ENCODE peak calls at places on chromosomes 4 and X, in six cellular contexts. L is dorsolateral prefrontal cortex, P is A549, F is PC-9, J is fibroblast of lung, X is HCT116. Q is an unnamed sample.

GRCh38 chr4:87465739-87466366 is 43.5 kb downstream of the NUDT9 start:
- DNase-seq in L (no peak), P (peak), F (no peak), J (peak), X (peak), Q (no peak)

GRCh38 chrX:73877687-73878086 is 314.7 kb downstream of the CHIC1 start:
- DNase-seq in L (no peak), P (no peak), F (no peak), J (peak), X (no peak), Q (peak)

GRCh38 chr4:75099321-75099720 is 166.4 kb downstream of the PARM1 start:
- DNase-seq in L (no peak), P (no peak), F (peak), J (no peak), X (no peak), Q (no peak)

GRCh38 chr4:67911128-67911527 is 27.3 kb upstream of the TMPRSS11D start:
- DNase-seq in L (no peak), P (no peak), F (no peak), J (no peak), X (no peak), Q (no peak)

GRCh38 chrX:132876509-132876837 is 82.0 kb downstream of the HS6ST2 start:
- DNase-seq in L (no peak), P (no peak), F (no peak), J (peak), X (no peak), Q (no peak)

GRCh38 chr4:100493756-100494155 is 24.1 kb downstream of the EMCN start:
- DNase-seq in L (no peak), P (no peak), F (no peak), J (peak), X (no peak), Q (peak)

GRCh38 chrX:45172890-45173289 is 27.8 kb downstream of the DIPK2B start:
- DNase-seq in L (no peak), P (peak), F (no peak), J (peak), X (peak), Q (peak)

GRCh38 chr4:1210241-1210841 is 38.0 kb upstream of the SPON2 start:
- DNase-seq in L (no peak), P (no peak), F (no peak), J (no peak), X (no peak), Q (no peak)

GRCh38 chr4:107950746-107951540 is 19.6 kb downstream of the CYP2U1 start:
- DNase-seq in L (no peak), P (no peak), F (no peak), J (peak), X (no peak), Q (peak)

GRCh38 chr4:96189761-96190160 is 349.9 kb downstream of the PDHA2 start:
- DNase-seq in L (no peak), P (no peak), F (no peak), J (no peak), X (no peak), Q (peak)

GRCh38 chrX:112832481-112833095 is 8.0 kb downstream of the AMOT start:
- DNase-seq in L (no peak), P (no peak), F (peak), J (peak), X (peak), Q (peak)

GRCh38 chr4:139514382-139515059 is 41.5 kb downstream of the SETD7 start:
- DNase-seq in L (no peak), P (no peak), F (no peak), J (no peak), X (no peak), Q (no peak)

GRCh38 chr4:108080752-108081151 is 88.0 kb downstream of the LEF1 start:
- DNase-seq in L (no peak), P (no peak), F (no peak), J (no peak), X (no peak), Q (no peak)

GRCh38 chrX:155334486-155335316 is at the start of gene CLIC2:
- DNase-seq in L (no peak), P (no peak), F (no peak), J (peak), X (no peak), Q (peak)

GRCh38 chrX:99271641-99272040 is 1138.4 kb downstream of the PCDH19 start:
- DNase-seq in L (no peak), P (no peak), F (no peak), J (no peak), X (no peak), Q (no peak)

GRCh38 chrX:95764972-95765451 is 919.6 kb upstream of the DIAPH2 start:
- DNase-seq in L (no peak), P (no peak), F (no peak), J (peak), X (no peak), Q (no peak)

GRCh38 chrX:68699960-68700746 is 52.7 kb downstream of the STARD8 start:
- DNase-seq in L (no peak), P (no peak), F (no peak), J (peak), X (no peak), Q (peak)

GRCh38 chrX:122913764-122914163 is 270.3 kb upstream of the GRIA3 start:
- DNase-seq in L (no peak), P (no peak), F (no peak), J (no peak), X (no peak), Q (no peak)

GRCh38 chr4:152351080-152351479 is 184.8 kb downstream of the FBXW7 start:
- DNase-seq in L (no peak), P (no peak), F (no peak), J (no peak), X (no peak), Q (no peak)
- H3K27ac ChIP-seq in L (peak), P (no peak), F (no peak), J (no peak), X (no peak), Q (peak)

GRCh38 chr4:6641164-6641970 is 882 bp downstream of the MRFAP1 start:
- DNase-seq in L (no peak), P (peak), F (peak), J (peak), X (no peak), Q (peak)

GRCh38 chr4:6643141-6643847 is 2.8 kb downstream of the MRFAP1 start:
- DNase-seq in L (no peak), P (no peak), F (no peak), J (no peak), X (no peak), Q (no peak)

GRCh38 chr4:6639137-6639680 is 1.3 kb upstream of the MRFAP1 start:
- DNase-seq in L (no peak), P (no peak), F (no peak), J (no peak), X (no peak), Q (no peak)

GRCh38 chr4:6641971-6642320 is 1.5 kb downstream of the MRFAP1 start:
- DNase-seq in L (no peak), P (no peak), F (no peak), J (no peak), X (no peak), Q (no peak)

GRCh38 chr4:6640292-6641163 is at the start of gene MRFAP1:
- DNase-seq in L (peak), P (peak), F (peak), J (peak), X (peak), Q (peak)
- TF ChIP-seq CTCF in L (peak), P (no peak), F (no peak), J (no peak), X (no peak), Q (peak)

GRCh38 chr4:8071741-8072140 is 86.9 kb downstream of the ABLIM2 start:
- DNase-seq in L (no peak), P (no peak), F (no peak), J (no peak), X (no peak), Q (no peak)
- H3K27ac ChIP-seq in L (peak), P (no peak), F (no peak), J (no peak), X (no peak), Q (no peak)

GRCh38 chr4:3192827-3193226 is 56.1 kb upstream of the MSANTD1 start:
- DNase-seq in L (no peak), P (no peak), F (no peak), J (no peak), X (no peak), Q (no peak)

GRCh38 chr4:3192188-3192587 is 56.8 kb upstream of the MSANTD1 start:
- DNase-seq in L (no peak), P (no peak), F (no peak), J (no peak), X (no peak), Q (no peak)

GRCh38 chr4:3196670-3197359 is 52.1 kb upstream of the MSANTD1 start:
- DNase-seq in L (no peak), P (no peak), F (no peak), J (no peak), X (no peak), Q (no peak)

GRCh38 chr4:3190549-3190948 is 58.4 kb upstream of the MSANTD1 start:
- DNase-seq in L (no peak), P (no peak), F (no peak), J (no peak), X (no peak), Q (no peak)

DNA sequence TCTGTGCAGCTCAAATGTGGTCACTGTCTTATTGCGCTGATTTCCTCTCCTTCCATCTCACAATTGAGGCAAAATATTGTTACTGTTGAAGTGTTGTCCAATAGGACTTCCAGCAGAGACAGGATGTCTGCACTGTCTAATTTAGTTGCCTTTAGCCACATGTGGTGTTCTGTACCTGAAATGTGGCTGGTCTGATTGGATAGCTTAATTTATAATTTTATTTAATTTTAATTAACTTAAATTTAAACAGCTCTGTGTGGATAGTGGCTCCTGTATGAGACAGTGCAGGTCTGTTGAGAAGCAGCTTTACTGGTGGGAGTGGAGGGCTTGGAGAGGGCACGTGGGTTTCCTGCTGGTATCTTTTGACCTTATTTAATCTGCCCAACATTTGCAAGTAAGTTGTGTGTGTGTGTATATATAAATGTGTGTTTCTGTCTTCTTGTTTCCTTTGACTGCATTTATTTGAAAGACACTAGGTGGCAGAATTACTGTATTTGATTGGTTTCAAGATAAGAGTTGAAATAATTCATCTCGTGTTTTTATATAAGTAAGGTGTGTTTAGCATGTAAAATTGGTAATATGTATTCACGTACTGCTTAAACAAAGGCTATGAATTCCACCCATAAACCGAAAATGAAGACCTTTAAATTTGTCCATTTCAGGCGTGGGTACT is 55.3 kb upstream of the MSANTD1 start:
- DNase-seq in L (no peak), P (no peak), F (no peak), J (no peak), X (peak), Q (no peak)
- TF ChIP-seq CTCF in L (peak), P (peak), F (peak), J (peak), X (peak), Q (peak)

GRCh38 chr4:165208741-165209388 is 1.5 kb downstream of the KLHL2 start:
- DNase-seq in L (no peak), P (no peak), F (no peak), J (peak), X (no peak), Q (no peak)
- H3K27ac ChIP-seq in L (peak), P (no peak), F (no peak), J (no peak), X (no peak), Q (no peak)

GRCh38 chrX:8366491-8366890 is 98.1 kb upstream of the VCX3B start:
- DNase-seq in L (no peak), P (no peak), F (no peak), J (peak), X (no peak), Q (no peak)

GRCh38 chrX:8364369-8365141 is 100.1 kb upstream of the VCX3B start:
- DNase-seq in L (no peak), P (no peak), F (peak), J (peak), X (no peak), Q (no peak)
- TF ChIP-seq CTCF in L (peak), P (peak), F (peak), J (no peak), X (no peak), Q (peak)

GRCh38 chr4:118738090-118738489 is 52.9 kb downstream of the METTL14 start:
- DNase-seq in L (no peak), P (no peak), F (no peak), J (no peak), X (no peak), Q (no peak)

GRCh38 chr4:118738999-118739690 is 54.0 kb downstream of the METTL14 start:
- DNase-seq in L (no peak), P (no peak), F (no peak), J (no peak), X (no peak), Q (no peak)

GRCh38 chr4:118742050-118742449 is 56.9 kb downstream of the METTL14 start:
- DNase-seq in L (no peak), P (no peak), F (no peak), J (no peak), X (no peak), Q (no peak)

GRCh38 chr4:118741456-118741855 is 56.3 kb downstream of the METTL14 start:
- DNase-seq in L (no peak), P (no peak), F (no peak), J (no peak), X (no peak), Q (no peak)

GRCh38 chr4:118740869-118741268 is 55.7 kb downstream of the METTL14 start:
- DNase-seq in L (no peak), P (peak), F (no peak), J (no peak), X (peak), Q (no peak)
- H3K27ac ChIP-seq in L (no peak), P (no peak), F (no peak), J (peak), X (no peak), Q (no peak)

DNA sequence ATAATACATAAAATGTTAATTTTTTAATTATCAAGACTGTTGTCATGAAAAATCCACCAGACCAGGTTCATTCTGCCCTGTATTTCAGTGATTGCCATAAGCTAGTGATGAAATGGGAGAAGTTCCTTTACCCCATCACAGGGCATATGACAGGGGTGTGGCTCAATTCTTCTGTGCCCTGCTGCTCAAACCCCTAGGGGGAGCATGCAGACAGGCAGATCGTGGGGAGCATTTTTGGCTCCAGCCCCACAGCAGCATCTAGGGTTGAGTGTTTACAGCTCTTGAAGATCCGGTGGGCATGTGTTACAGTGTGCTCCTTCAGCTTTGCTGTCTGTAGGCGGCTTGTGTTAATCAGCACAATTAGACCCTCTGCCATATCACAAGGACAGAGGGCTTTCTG is 700.7 kb downstream of the PCDH18 start:
- DNase-seq in L (no peak), P (no peak), F (no peak), J (no peak), X (peak), Q (no peak)
- TF ChIP-seq CTCF in L (no peak), P (no peak), F (no peak), J (no peak), X (peak), Q (no peak)

Q was measured in foreskin keratinocyte.